ENCODE peak calls at places on chromosomes 11 and 22, in eight cellular contexts. D is uterus, C is ovary, Y is fibroblast of villous mesenchyme, V is body of pancreas, G is right lobe of liver, E is vagina, H is adrenal gland. X is an unnamed sample.

GRCh38 chr11:70400643-70401042 is 2.3 kb downstream of the CTTN start:
- DNase-seq in D (no peak), C (no peak), Y (no peak), V (no peak), G (no peak), E (no peak), H (no peak), X (no peak)

GRCh38 chr11:419248-420005 is 4.6 kb upstream of the SIGIRR start:
- DNase-seq in D (no peak), C (no peak), Y (no peak), V (no peak), G (no peak), E (no peak), H (no peak), X (no peak)

GRCh38 chr11:42768576-42768975 is 543.2 kb upstream of the API5 start:
- DNase-seq in D (no peak), C (no peak), Y (no peak), V (no peak), G (no peak), E (no peak), H (no peak), X (no peak)

GRCh38 chr11:119512373-119512772 is 89.4 kb upstream of the THY1 start:
- DNase-seq in D (no peak), C (no peak), Y (no peak), V (no peak), G (no peak), E (no peak), H (no peak), X (no peak)

GRCh38 chr11:11535611-11536010 is 86.2 kb downstream of the GALNT18 start:
- DNase-seq in D (no peak), C (no peak), Y (no peak), V (no peak), G (no peak), E (no peak), H (no peak), X (no peak)

GRCh38 chr22:49958462-49958921 is 2.1 kb upstream of the PIM3 start:
- DNase-seq in D (no peak), C (no peak), Y (no peak), V (no peak), G (peak; percentile 19), E (no peak), H (no peak), X (no peak)

GRCh38 chr11:133681901-133682300 is 149.6 kb upstream of the OPCML start:
- DNase-seq in D (no peak), C (no peak), Y (no peak), V (no peak), G (no peak), E (peak; percentile 72), H (no peak), X (no peak)

GRCh38 chr11:6387811-6388599 is 2.3 kb upstream of the SMPD1 start:
- DNase-seq in D (no peak), C (no peak), Y (peak; percentile 30), V (no peak), G (no peak), E (no peak), H (no peak), X (no peak)

GRCh38 chr11:65879622-65880021 is at the start of gene CTSW:
- DNase-seq in D (no peak), C (no peak), Y (no peak), V (no peak), G (no peak), E (no peak), H (no peak), X (no peak)

GRCh38 chr22:29689872-29690213 is 30.0 kb upstream of the CABP7 start:
- DNase-seq in D (peak; percentile 29), C (peak; percentile 62), Y (peak; percentile 44), V (peak; percentile 56), G (peak; percentile 61), E (no peak), H (peak; percentile 80), X (no peak)

GRCh38 chr11:11743216-11743615 is 98.6 kb upstream of the USP47 start:
- DNase-seq in D (no peak), C (no peak), Y (no peak), V (no peak), G (no peak), E (no peak), H (no peak), X (no peak)

GRCh38 chr11:69051381-69052342 is 2.9 kb downstream of the TPCN2 start:
- DNase-seq in D (no peak), C (no peak), Y (no peak), V (no peak), G (no peak), E (no peak), H (peak; percentile 46), X (no peak)

GRCh38 chr11:119377112-119377901 is 4.2 kb downstream of the USP2 start:
- DNase-seq in D (no peak), C (no peak), Y (no peak), V (no peak), G (no peak), E (no peak), H (peak; percentile 21), X (no peak)

GRCh38 chr11:95262994-95263764 is 32.2 kb upstream of the SESN3 start:
- DNase-seq in D (no peak), C (no peak), Y (no peak), V (no peak), G (no peak), E (no peak), H (no peak), X (no peak)

GRCh38 chr11:112610996-112611795 is 350.0 kb upstream of the NCAM1 start:
- DNase-seq in D (no peak), C (no peak), Y (no peak), V (no peak), G (no peak), E (no peak), H (no peak), X (no peak)

GRCh38 chr11:47899801-47900200 is 51.7 kb upstream of the NUP160 start:
- DNase-seq in D (no peak), C (no peak), Y (no peak), V (no peak), G (no peak), E (no peak), H (no peak), X (no peak)

GRCh38 chr22:47356433-47357011 is 594.1 kb downstream of the TBC1D22A start:
- DNase-seq in D (no peak), C (no peak), Y (no peak), V (no peak), G (no peak), E (peak; percentile 29), H (no peak), X (no peak)

GRCh38 chr11:65433657-65434056 is 11.1 kb downstream of the NEAT1 start:
- DNase-seq in D (no peak), C (no peak), Y (peak; percentile 39), V (no peak), G (peak; percentile 17), E (no peak), H (no peak), X (no peak)

DNA sequence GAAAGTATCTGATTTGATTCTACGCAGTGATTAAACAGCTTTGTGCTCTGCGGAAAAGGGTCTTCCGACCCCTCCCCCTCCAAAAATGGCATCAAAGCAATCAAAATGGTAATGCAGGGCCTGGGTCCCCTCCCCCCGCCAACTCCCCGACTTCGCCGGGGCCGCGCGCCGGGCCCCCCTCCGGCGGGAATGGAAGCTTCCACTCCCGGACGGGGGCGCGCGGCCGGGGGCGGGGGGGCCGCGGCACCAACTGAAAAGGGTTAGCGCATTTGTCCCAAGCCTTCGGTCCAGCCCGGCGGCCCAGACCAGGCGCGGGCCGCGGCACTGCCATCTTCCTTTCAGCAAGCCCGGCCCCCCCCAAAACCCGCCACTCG is 2.9 kb downstream of the PHF21B start:
- DNase-seq in D (peak; percentile 52), C (no peak), Y (no peak), V (no peak), G (no peak), E (no peak), H (peak; percentile 64), X (no peak)
- H3K4me3 ChIP-seq in D (peak overlapping the region; percentile 61), C (peak overlapping the region; percentile 46), Y (no peak overlapping the region), V (no peak overlapping the region), G (no peak overlapping the region), E (peak overlapping the region; percentile 60), H (no peak overlapping the region), X (no peak overlapping the region)

GRCh38 chr11:78841451-78842060 is 266.9 kb upstream of the NARS2 start:
- DNase-seq in D (no peak), C (no peak), Y (no peak), V (no peak), G (no peak), E (no peak), H (no peak), X (no peak)
- TF ChIP-seq CTCF in D (no peak), C (no peak), Y (no peak), V (no peak), G (no peak), E (no peak), H (no peak), X (no peak)

GRCh38 chr11:127070808-127071207 is 70.2 kb upstream of the KIRREL3 start:
- DNase-seq in D (no peak), C (no peak), Y (no peak), V (no peak), G (no peak), E (peak; percentile 54), H (no peak), X (no peak)

GRCh38 chr11:127071606-127072005 is 71.0 kb upstream of the KIRREL3 start:
- DNase-seq in D (no peak), C (no peak), Y (no peak), V (no peak), G (no peak), E (peak; percentile 62), H (no peak), X (no peak)

GRCh38 chr11:127073621-127074020 is 73.1 kb upstream of the KIRREL3 start:
- DNase-seq in D (no peak), C (no peak), Y (no peak), V (no peak), G (no peak), E (peak; percentile 65), H (no peak), X (no peak)

GRCh38 chr11:127074151-127074761 is 73.7 kb upstream of the KIRREL3 start:
- DNase-seq in D (no peak), C (no peak), Y (peak; percentile 22), V (peak; percentile 60), G (peak; percentile 58), E (peak; percentile 65), H (no peak), X (peak; percentile 8)
- H3K4me3 ChIP-seq in D (no peak overlapping the region), C (no peak overlapping the region), Y (no peak overlapping the region), V (no peak overlapping the region), G (no peak overlapping the region), E (no peak overlapping the region), H (no peak overlapping the region), X (no peak overlapping the region)

DNA sequence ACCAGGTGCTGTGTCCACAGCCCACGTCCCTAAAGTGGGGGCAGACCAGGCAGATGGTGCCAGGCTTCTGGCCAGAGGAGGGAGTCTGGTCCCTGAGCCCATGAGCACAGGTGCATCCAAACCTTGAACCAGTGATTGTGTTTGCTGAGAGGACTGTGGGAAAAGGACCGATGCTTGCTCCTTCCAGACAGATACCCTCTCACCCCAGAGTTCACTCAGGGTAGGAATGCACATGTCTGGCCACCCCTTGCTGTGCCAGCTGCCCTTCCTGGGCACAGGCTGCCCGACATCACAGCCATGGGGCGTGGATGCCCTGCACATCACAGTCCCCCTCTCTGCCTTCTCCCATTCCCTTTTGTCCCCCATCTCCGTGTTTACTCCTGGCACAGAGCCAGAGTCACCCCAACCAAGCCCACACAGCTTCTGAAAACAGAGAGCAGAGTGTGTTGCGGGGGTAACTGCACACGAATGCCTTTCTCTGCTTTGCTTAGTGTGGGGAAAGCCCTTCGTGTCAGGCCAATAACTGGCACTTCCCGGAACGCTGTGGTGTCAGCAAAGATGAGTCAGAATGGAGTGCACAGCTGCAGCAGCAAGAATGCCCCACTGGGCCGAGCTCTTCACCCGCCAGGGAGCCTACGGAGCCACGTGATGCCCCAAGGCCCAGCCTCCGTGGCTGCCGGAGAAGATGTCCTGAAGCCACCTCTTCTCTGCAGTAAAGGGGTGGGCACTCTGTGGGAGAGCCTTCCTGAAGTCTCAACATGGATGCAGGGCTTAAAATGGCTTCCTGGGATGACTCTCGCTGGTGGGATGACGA is 7.6 kb downstream of the CARS1 start:
- DNase-seq in D (peak; percentile 71), C (peak; percentile 66), Y (peak; percentile 97), V (peak; percentile 81), G (peak; percentile 77), E (no peak), H (peak; percentile 83), X (peak; percentile 92)
- TF ChIP-seq CTCF in D (peak; percentile 17), C (no peak), Y (peak; percentile 50), V (peak; percentile 29), G (peak; percentile 10), E (no peak), H (peak; percentile 51), X (peak; percentile 64)